ENCODE peak calls at places on chromosomes 13 and 19, in five cellular contexts. E, X, G, B and A are unnamed samples. For H3K4me1, the result is how much of the 10 kb centered on the place peaks cover.

GRCh38 chr13:93505104-93505952 is 278.7 kb downstream of the GPC6 start:
- DNase-seq in E (no peak), B (no peak), X (peak), G (no peak), A (no peak)

GRCh38 chr13:60572003-60572792 is 175.2 kb downstream of the TDRD3 start:
- DNase-seq in X (no peak), E (no peak), G (no peak), B (no peak), A (no peak)

GRCh38 chr13:24097064-24097463 is 63.5 kb upstream of the SPATA13 start:
- DNase-seq in X (no peak), G (no peak), E (no peak), B (no peak), A (no peak)

GRCh38 chr19:15563325-15563794 is 51.7 kb upstream of the CYP4F8 start:
- DNase-seq in G (no peak), E (no peak), X (no peak), B (no peak), A (peak)

GRCh38 chr13:24618219-24618955 is 61.8 kb upstream of the ATP12A start:
- DNase-seq in B (no peak), G (peak), X (no peak), E (no peak), A (no peak)

GRCh38 chr13:113162783-113163685 is 4.6 kb downstream of the PROZ start:
- DNase-seq in E (no peak), B (no peak), G (no peak), X (peak), A (no peak)

GRCh38 chr13:31982124-31982523 is 49.5 kb upstream of the FRY start:
- DNase-seq in B (no peak), X (no peak), G (no peak), E (no peak), A (no peak)

GRCh38 chr19:18648971-18649310 is 12.1 kb downstream of the KLHL26 start:
- DNase-seq in G (no peak), X (peak), B (peak), E (no peak), A (no peak)

GRCh38 chr13:87274209-87274819 is 396.9 kb upstream of the SLITRK5 start:
- DNase-seq in B (no peak), X (no peak), G (peak), E (no peak), A (no peak)

GRCh38 chr13:111429064-111429558 is 108.7 kb downstream of the TEX29 start:
- DNase-seq in B (no peak), X (no peak), E (no peak), G (no peak), A (no peak)

GRCh38 chr13:111976474-111977183 is 90.3 kb upstream of the SOX1 start:
- DNase-seq in G (no peak), B (no peak), X (no peak), E (no peak), A (no peak)

GRCh38 chr19:54481326-54481930 is 8.3 kb upstream of the CDC42EP5 start:
- DNase-seq in E (no peak), X (peak), G (peak), B (no peak), A (no peak)

GRCh38 chr19:43362179-43362578 is 8.7 kb downstream of the CD177 start:
- DNase-seq in E (no peak), X (peak), G (no peak), B (no peak), A (no peak)

GRCh38 chr13:72004975-72005374 is 138.0 kb upstream of the DACH1 start:
- DNase-seq in G (no peak), E (no peak), B (no peak), X (no peak), A (no peak)

GRCh38 chr19:46493236-46494114 is 2.2 kb downstream of the PNMA8B start:
- DNase-seq in X (peak), G (peak), B (peak), E (peak), A (peak)

GRCh38 chr19:2547721-2548120 is 71.8 kb downstream of the GADD45B start:
- DNase-seq in E (peak), G (no peak), B (no peak), X (peak), A (no peak)

GRCh38 chr19:2548966-2549365 is 73.0 kb downstream of the GADD45B start:
- DNase-seq in G (no peak), E (peak), B (no peak), X (no peak), A (peak)

GRCh38 chr19:2551172-2551863 is 75.4 kb downstream of the GADD45B start:
- DNase-seq in B (no peak), G (no peak), X (peak), E (no peak), A (no peak)

GRCh38 chr19:2550431-2551171 is 74.7 kb downstream of the GADD45B start:
- DNase-seq in G (no peak), X (peak), E (peak), B (no peak), A (peak)

DNA sequence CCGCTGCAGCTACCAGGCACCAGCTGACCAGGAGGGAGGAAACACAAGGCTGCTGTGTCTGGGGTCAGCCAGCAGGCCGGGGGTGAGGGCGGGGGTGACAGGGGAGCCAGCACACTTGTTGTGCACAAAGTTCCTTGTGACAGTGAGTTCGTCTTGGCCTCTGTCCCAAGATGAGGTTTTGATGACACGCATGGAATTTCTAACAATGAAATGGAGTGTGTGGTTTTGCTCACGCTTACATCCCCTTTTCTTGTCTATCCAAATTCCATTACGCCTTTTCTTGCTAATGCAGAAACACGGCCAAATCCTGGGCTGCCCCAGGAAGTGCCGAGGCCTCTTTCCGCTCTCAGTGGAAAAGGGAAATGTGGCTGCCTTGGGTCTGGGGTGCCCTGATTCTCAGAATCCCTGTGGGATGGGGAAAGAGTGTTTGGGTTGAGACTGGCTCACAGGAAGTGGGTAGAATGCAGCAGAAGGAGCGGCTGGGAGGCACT is 73.8 kb downstream of the GADD45B start:
- DNase-seq in G (no peak), E (peak), B (peak), X (peak), A (peak)
- H3K4me1 ChIP-seq in G (under half), E (half or more), B (under half), X (under half), A (half or more)

GRCh38 chr13:98224557-98224956 is 47.5 kb upstream of the RNF113B start:
- DNase-seq in G (no peak), X (no peak), B (no peak), E (no peak), A (no peak)
- H3K4me1 ChIP-seq in G (under half), X (under half), B (under half), E (under half), A (under half)

GRCh38 chr19:16917401-16917800 is 28.6 kb downstream of the F2RL3 start:
- DNase-seq in X (no peak), G (no peak), E (no peak), B (no peak), A (no peak)
- H3K4me1 ChIP-seq in X (under half), G (under half), E (under half), B (under half), A (under half)

DNA sequence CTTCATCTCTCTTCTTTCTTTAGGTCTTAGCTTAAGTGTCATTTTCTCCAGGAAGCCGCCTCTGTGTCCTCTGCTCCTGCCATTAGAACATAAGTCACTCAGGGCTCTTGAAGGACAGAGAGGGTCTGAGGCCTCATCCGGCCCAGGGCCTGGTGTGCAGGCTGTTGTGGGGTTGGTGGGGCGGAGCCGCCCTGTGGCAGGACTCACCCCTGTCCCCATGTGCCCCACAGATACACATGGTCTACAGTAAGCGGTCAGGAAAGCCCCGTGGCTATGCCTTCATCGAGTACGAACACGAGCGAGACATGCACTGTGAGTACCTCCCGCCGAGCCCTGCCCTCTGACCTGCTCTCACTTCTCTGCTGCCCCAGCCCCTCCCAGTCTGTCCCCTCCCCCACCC is 13.0 kb upstream of the LIN7B start:
- DNase-seq in B (no peak), X (peak), G (no peak), E (no peak), A (no peak)
- H3K4me1 ChIP-seq in B (under half), X (under half), G (under half), E (under half), A (under half)

GRCh38 chr13:75365724-75366173 is 116.2 kb downstream of the TBC1D4 start:
- DNase-seq in E (no peak), B (no peak), G (no peak), X (peak), A (no peak)

GRCh38 chr13:75369986-75370385 is 112.0 kb downstream of the TBC1D4 start:
- DNase-seq in X (no peak), G (no peak), E (no peak), B (peak), A (no peak)

GRCh38 chr13:75371223-75371622 is 110.7 kb downstream of the TBC1D4 start:
- DNase-seq in E (no peak), G (no peak), X (no peak), B (no peak), A (no peak)

GRCh38 chr13:75366380-75367280 is 115.3 kb downstream of the TBC1D4 start:
- DNase-seq in X (no peak), B (no peak), E (no peak), G (no peak), A (no peak)

GRCh38 chr13:75368167-75368566 is 113.8 kb downstream of the TBC1D4 start:
- DNase-seq in X (no peak), E (no peak), G (no peak), B (no peak), A (no peak)
- H3K4me1 ChIP-seq in X (half or more), E (under half), G (under half), B (under half), A (half or more)